ENCODE peak calls at places on chromosomes 13 and 19, in five cellular contexts. U is psoas muscle; D is CD8-positive, alpha-beta T cell; E is fibroblast of villous mesenchyme; M is thyroid gland. Q is an unnamed sample.

GRCh38 chr13:109868583-109869311 is 82.4 kb upstream of the IRS2 start:
- DNase-seq in U (no peak), D (no peak), E (no peak), M (no peak), Q (no peak)

GRCh38 chr13:91704398-91704797 is 306.0 kb downstream of the GPC5 start:
- DNase-seq in U (no peak), D (no peak), E (no peak), M (no peak), Q (no peak)

GRCh38 chr19:19053508-19054314 is 10.1 kb upstream of the SLC25A42 start:
- DNase-seq in U (peak; percentile 78), D (peak; percentile 52), E (peak; percentile 65), M (peak; percentile 73), Q (no peak)

GRCh38 chr13:94764576-94765321 is 52.4 kb upstream of the SOX21 start:
- DNase-seq in U (no peak), D (no peak), E (no peak), M (no peak), Q (no peak)

GRCh38 chr19:42092350-42092749 is 16.4 kb downstream of the ZNF574 start:
- DNase-seq in U (no peak), D (no peak), E (no peak), M (no peak), Q (no peak)

GRCh38 chr13:42615691-42616090 is 41.7 kb downstream of the TNFSF11 start:
- DNase-seq in U (no peak), D (no peak), E (peak; percentile 15), M (no peak), Q (peak; percentile 48)

GRCh38 chr13:79646880-79647279 is 165.9 kb downstream of the NDFIP2 start:
- DNase-seq in U (no peak), D (no peak), E (no peak), M (no peak), Q (no peak)

GRCh38 chr19:9939301-9939913 is 3.1 kb upstream of the OLFM2 start:
- DNase-seq in U (no peak), D (no peak), E (peak; percentile 30), M (no peak), Q (no peak)

GRCh38 chr19:33323093-33323820 is 20.9 kb upstream of the CEBPA start:
- DNase-seq in U (no peak), D (no peak), E (no peak), M (no peak), Q (no peak)

GRCh38 chr13:28492527-28493367 is 2.2 kb downstream of the FLT1 start:
- DNase-seq in U (no peak), D (no peak), E (peak; percentile 89), M (no peak), Q (peak; percentile 52)

GRCh38 chr19:47253467-47253881 is 2.9 kb upstream of the CCDC9 start:
- DNase-seq in U (no peak), D (no peak), E (peak; percentile 68), M (no peak), Q (no peak)

GRCh38 chr19:33022472-33023116 is 42.1 kb downstream of the RHPN2 start:
- DNase-seq in U (no peak), D (no peak), E (no peak), M (no peak), Q (no peak)

GRCh38 chr13:72680353-72680752 is 47.1 kb downstream of the MZT1 start:
- DNase-seq in U (no peak), D (no peak), E (no peak), M (no peak), Q (no peak)

GRCh38 chr13:79907527-79907926 is 426.6 kb downstream of the NDFIP2 start:
- DNase-seq in U (no peak), D (no peak), E (peak; percentile 48), M (no peak), Q (no peak)

GRCh38 chr13:44921931-44922758 is 67.1 kb downstream of the NUFIP1 start:
- DNase-seq in U (peak; percentile 42), D (no peak), E (peak; percentile 94), M (peak; percentile 27), Q (peak; percentile 54)

GRCh38 chr19:1466018-1466460 is 13.0 kb downstream of the C19orf25 start:
- DNase-seq in U (no peak), D (no peak), E (no peak), M (no peak), Q (no peak)

GRCh38 chr13:23743269-23743668 is 145.9 kb downstream of the MIPEP start:
- DNase-seq in U (no peak), D (no peak), E (no peak), M (no peak), Q (no peak)

GRCh38 chr13:75151081-75151643 is 330.8 kb downstream of the TBC1D4 start:
- DNase-seq in U (no peak), D (no peak), E (peak; percentile 62), M (no peak), Q (peak; percentile 11)

GRCh38 chr13:114130131-114130707 is 2.2 kb downstream of the RASA3 start:
- DNase-seq in U (peak; percentile 21), D (no peak), E (peak; percentile 78), M (no peak), Q (no peak)

GRCh38 chr19:10718205-10719196 is 622 bp downstream of the DNM2 start:
- DNase-seq in U (peak; percentile 55), D (peak; percentile 43), E (peak; percentile 47), M (peak; percentile 50), Q (no peak)

GRCh38 chr19:32189956-32190706 is 155.3 kb upstream of the ZNF507 start:
- DNase-seq in U (no peak), D (no peak), E (no peak), M (no peak), Q (no peak)

GRCh38 chr13:23959231-23959862 is 62.0 kb upstream of the C1QTNF9B start:
- DNase-seq in U (no peak), D (no peak), E (no peak), M (no peak), Q (no peak)

GRCh38 chr19:36449059-36449670 is 30.7 kb upstream of the ZFP82 start:
- DNase-seq in U (no peak), D (no peak), E (no peak), M (no peak), Q (no peak)
- H3K4me3 ChIP-seq in U (no peak overlapping the region), D (peak overlapping the region; percentile 19), E (no peak overlapping the region), M (no peak overlapping the region), Q (no peak overlapping the region)

GRCh38 chr13:73737214-73737613 is 397.0 kb downstream of the KLF12 start:
- DNase-seq in U (no peak), D (no peak), E (no peak), M (no peak), Q (no peak)

GRCh38 chr13:73740681-73741080 is 393.5 kb downstream of the KLF12 start:
- DNase-seq in U (no peak), D (no peak), E (peak; percentile 39), M (no peak), Q (no peak)

GRCh38 chr13:73738626-73739025 is 395.6 kb downstream of the KLF12 start:
- DNase-seq in U (no peak), D (no peak), E (no peak), M (no peak), Q (no peak)

GRCh38 chr13:73741742-73742141 is 392.5 kb downstream of the KLF12 start:
- DNase-seq in U (no peak), D (no peak), E (no peak), M (no peak), Q (no peak)

DNA sequence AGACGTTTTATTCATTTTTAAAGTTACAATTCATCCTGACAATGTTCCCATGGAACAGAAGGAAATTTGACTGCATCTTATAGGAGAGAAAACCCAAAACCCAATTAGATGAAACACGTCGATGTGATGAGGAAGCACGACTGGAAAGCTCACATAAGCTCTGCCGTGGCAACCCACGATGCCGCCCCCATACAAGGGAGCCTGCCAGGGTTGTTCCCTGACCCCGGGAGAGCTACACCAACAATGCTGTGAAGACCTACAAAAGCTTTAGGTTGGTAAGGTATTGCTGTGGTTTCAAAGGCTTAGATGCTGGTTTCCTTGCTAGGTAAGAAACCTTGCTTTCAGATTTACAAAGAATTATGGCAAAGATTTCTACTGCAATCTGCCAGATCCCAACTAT is 393.1 kb downstream of the KLF12 start:
- DNase-seq in U (no peak), D (no peak), E (no peak), M (no peak), Q (no peak)
- H3K4me3 ChIP-seq in U (no peak overlapping the region), D (no peak overlapping the region), E (peak overlapping the region; percentile 9), M (no peak overlapping the region), Q (no peak overlapping the region)

GRCh38 chr13:99929866-99930265 is 41.7 kb downstream of the ZIC5 start:
- DNase-seq in U (no peak), D (no peak), E (no peak), M (no peak), Q (no peak)

GRCh38 chr13:99930925-99931324 is 40.6 kb downstream of the ZIC5 start:
- DNase-seq in U (no peak), D (no peak), E (no peak), M (no peak), Q (no peak)

GRCh38 chr13:99923877-99924582 is 47.5 kb downstream of the ZIC5 start:
- DNase-seq in U (no peak), D (no peak), E (no peak), M (no peak), Q (no peak)

GRCh38 chr13:99922631-99923404 is 48.7 kb downstream of the ZIC5 start:
- DNase-seq in U (no peak), D (no peak), E (no peak), M (no peak), Q (no peak)

GRCh38 chr13:99926014-99926731 is 45.4 kb downstream of the ZIC5 start:
- DNase-seq in U (no peak), D (no peak), E (peak; percentile 3), M (peak; percentile 43), Q (no peak)
- H3K4me3 ChIP-seq in U (peak overlapping the region; percentile 29), D (no peak overlapping the region), E (no peak overlapping the region), M (peak overlapping the region; percentile 4), Q (no peak overlapping the region)

GRCh38 chr19:56839665-56840451 is 668 bp downstream of the PEG3 start:
- DNase-seq in U (peak; percentile 93), D (no peak), E (peak; percentile 83), M (peak; percentile 98), Q (no peak)
- H3K4me3 ChIP-seq in U (peak overlapping the region; percentile 61), D (no peak overlapping the region), E (peak overlapping the region; percentile 52), M (peak overlapping the region; percentile 48), Q (no peak overlapping the region)

GRCh38 chr13:111210945-111211469 is 95.9 kb downstream of the ARHGEF7 start:
- DNase-seq in U (no peak), D (no peak), E (peak; percentile 20), M (no peak), Q (no peak)
- H3K4me3 ChIP-seq in U (no peak overlapping the region), D (no peak overlapping the region), E (peak overlapping the region; percentile 42), M (no peak overlapping the region), Q (no peak overlapping the region)

GRCh38 chr19:51807111-51807701 is 12.2 kb downstream of the FPR3 start:
- DNase-seq in U (no peak), D (no peak), E (peak; percentile 88), M (no peak), Q (no peak)
- H3K4me3 ChIP-seq in U (no peak overlapping the region), D (no peak overlapping the region), E (no peak overlapping the region), M (no peak overlapping the region), Q (no peak overlapping the region)

GRCh38 chr19:4598712-4599111 is 39.2 kb upstream of the SEMA6B start:
- DNase-seq in U (no peak), D (no peak), E (no peak), M (no peak), Q (no peak)

GRCh38 chr19:4600082-4600481 is 39.2 kb upstream of the TNFAIP8L1 start:
- DNase-seq in U (no peak), D (no peak), E (no peak), M (no peak), Q (no peak)

GRCh38 chr19:4597278-4597974 is 37.9 kb upstream of the SEMA6B start:
- DNase-seq in U (no peak), D (no peak), E (no peak), M (no peak), Q (no peak)

GRCh38 chr19:4596033-4596904 is 36.8 kb upstream of the SEMA6B start:
- DNase-seq in U (no peak), D (no peak), E (no peak), M (no peak), Q (no peak)

GRCh38 chr19:4597975-4598671 is 38.6 kb upstream of the SEMA6B start:
- DNase-seq in U (no peak), D (peak; percentile 20), E (peak; percentile 42), M (peak; percentile 7), Q (no peak)
- H3K4me3 ChIP-seq in U (peak overlapping the region; percentile 25), D (no peak overlapping the region), E (peak overlapping the region; percentile 38), M (no peak overlapping the region), Q (no peak overlapping the region)